ENCODE peak calls at places on chromosomes 13 and 19, in four cellular contexts. E, G, M and F are unnamed samples.

GRCh38 chr19:38739440-38740251 is 4.6 kb downstream of the CAPN12 start:
- DNase-seq in G (no peak), M (no peak), E (no peak), F (no peak)

GRCh38 chr13:31053098-31053497 is 108.6 kb downstream of the HSPH1 start:
- DNase-seq in G (no peak), E (no peak), M (no peak), F (peak)

GRCh38 chr13:98293570-98294142 is 116.6 kb upstream of the RNF113B start:
- DNase-seq in E (no peak), G (no peak), M (no peak), F (peak)

GRCh38 chr19:12786149-12786870 is 5.0 kb upstream of the JUNB start:
- DNase-seq in E (no peak), M (no peak), G (no peak), F (no peak)

GRCh38 chr13:107205318-107206112 is 637.6 kb upstream of the ARGLU1 start:
- DNase-seq in E (peak), G (peak), M (peak), F (peak)

GRCh38 chr13:98105929-98106336 is 37.0 kb upstream of the FARP1 start:
- DNase-seq in E (no peak), M (no peak), G (no peak), F (peak)

GRCh38 chr19:51607920-51608562 is 22.2 kb downstream of the SIGLEC5 start:
- DNase-seq in G (peak), M (no peak), E (no peak), F (peak)

GRCh38 chr13:79710376-79710775 is 229.4 kb downstream of the NDFIP2 start:
- DNase-seq in G (no peak), E (no peak), M (no peak), F (peak)

GRCh38 chr19:46515879-46516350 is 20.2 kb upstream of the PNMA8B start:
- DNase-seq in E (no peak), G (no peak), M (no peak), F (peak)

GRCh38 chr19:35755160-35755549 is 1.7 kb downstream of the HSPB6 start:
- DNase-seq in G (no peak), E (no peak), M (no peak), F (no peak)

GRCh38 chr19:43524922-43525835 is 1.8 kb downstream of the ETHE1 start:
- DNase-seq in G (no peak), M (no peak), E (no peak), F (peak)

GRCh38 chr13:106156468-106156867 is 379.0 kb downstream of the EFNB2 start:
- DNase-seq in M (no peak), E (no peak), G (no peak), F (peak)

GRCh38 chr13:36428083-36428482 is 4.2 kb upstream of the CCNA1 start:
- DNase-seq in E (no peak), G (no peak), M (no peak), F (peak)

GRCh38 chr13:111247552-111247951 is 72.9 kb upstream of the TEX29 start:
- DNase-seq in E (peak), M (no peak), G (no peak), F (peak)

GRCh38 chr13:98214008-98214643 is 37.1 kb upstream of the RNF113B start:
- DNase-seq in M (peak), E (no peak), G (no peak), F (peak)

GRCh38 chr13:113668491-113668971 is 1.5 kb downstream of the GRK1 start:
- DNase-seq in G (no peak), E (no peak), M (peak), F (no peak)

GRCh38 chr19:872266-872951 is 12.9 kb downstream of the CFD start:
- DNase-seq in M (no peak), G (peak), E (no peak), F (peak)

GRCh38 chr19:49679832-49680472 is 2.9 kb downstream of the PRMT1 start:
- DNase-seq in G (no peak), E (no peak), M (no peak), F (no peak)